ENCODE peak calls at places on chromosomes 2 and 18, in four cellular contexts. One of them, this sample, is unnamed.

GRCh38 chr2:160254363-160254762 is 54.3 kb upstream of the ITGB6 start:
- DNase-seq in esophagus squamous epithelium: no peak
- DNase-seq in body of pancreas: no peak
- DNase-seq in testis: no peak
- DNase-seq in this sample: no peak

GRCh38 chr2:19712850-19713249 is 188.9 kb downstream of the TTC32 start:
- DNase-seq in esophagus squamous epithelium: no peak
- DNase-seq in body of pancreas: no peak
- DNase-seq in testis: no peak
- DNase-seq in this sample: no peak

GRCh38 chr2:133026536-133027177 is 356.7 kb upstream of the LYPD1 start:
- DNase-seq in esophagus squamous epithelium: no peak
- DNase-seq in body of pancreas: no peak
- DNase-seq in testis: no peak
- DNase-seq in this sample: no peak

GRCh38 chr2:224036731-224037376 is 2.2 kb downstream of the SERPINE2 start:
- DNase-seq in esophagus squamous epithelium: no peak
- DNase-seq in body of pancreas: no peak
- DNase-seq in testis: no peak
- DNase-seq in this sample: no peak

GRCh38 chr2:173750831-173751230 is 214.3 kb downstream of the SP3 start:
- DNase-seq in esophagus squamous epithelium: no peak
- DNase-seq in body of pancreas: no peak
- DNase-seq in testis: no peak
- DNase-seq in this sample: no peak

GRCh38 chr2:149038442-149039212 is at the start of gene LYPD6B:
- DNase-seq in esophagus squamous epithelium: no peak
- DNase-seq in body of pancreas: peak
- DNase-seq in testis: peak
- DNase-seq in this sample: no peak

GRCh38 chr18:65547046-65547445 is 203.8 kb upstream of the CDH7 start:
- DNase-seq in esophagus squamous epithelium: no peak
- DNase-seq in body of pancreas: no peak
- DNase-seq in testis: no peak
- DNase-seq in this sample: no peak

GRCh38 chr2:20642026-20642971 is 8.6 kb downstream of the HS1BP3 start:
- DNase-seq in esophagus squamous epithelium: no peak
- DNase-seq in body of pancreas: peak
- DNase-seq in testis: peak
- DNase-seq in this sample: no peak

GRCh38 chr2:105802587-105802986 is 57.9 kb downstream of the NCK2 start:
- DNase-seq in esophagus squamous epithelium: no peak
- DNase-seq in body of pancreas: no peak
- DNase-seq in testis: no peak
- DNase-seq in this sample: no peak

GRCh38 chr2:38095655-38095995 is 19.7 kb upstream of the CYP1B1 start:
- DNase-seq in esophagus squamous epithelium: no peak
- DNase-seq in body of pancreas: no peak
- DNase-seq in testis: no peak
- DNase-seq in this sample: no peak

GRCh38 chr2:31387850-31388249 is 26.7 kb downstream of the XDH start:
- DNase-seq in esophagus squamous epithelium: no peak
- DNase-seq in body of pancreas: no peak
- DNase-seq in testis: no peak
- DNase-seq in this sample: peak

GRCh38 chr2:136215449-136215848 is 97.5 kb upstream of the CXCR4 start:
- DNase-seq in esophagus squamous epithelium: no peak
- DNase-seq in body of pancreas: no peak
- DNase-seq in testis: no peak
- DNase-seq in this sample: no peak

GRCh38 chr2:12711339-12711738 is 5.4 kb upstream of the TRIB2 start:
- DNase-seq in esophagus squamous epithelium: no peak
- DNase-seq in body of pancreas: no peak
- DNase-seq in testis: no peak
- DNase-seq in this sample: no peak

GRCh38 chr18:41371718-41372117 is 583.3 kb upstream of the PIK3C3 start:
- DNase-seq in esophagus squamous epithelium: no peak
- DNase-seq in body of pancreas: no peak
- DNase-seq in testis: no peak
- DNase-seq in this sample: no peak

GRCh38 chr2:96665083-96665569 is 22.6 kb downstream of the FER1L5 start:
- DNase-seq in esophagus squamous epithelium: no peak
- DNase-seq in body of pancreas: peak
- DNase-seq in testis: no peak
- DNase-seq in this sample: no peak

GRCh38 chr2:144628566-144628965 is 108.6 kb upstream of the ZEB2 start:
- DNase-seq in esophagus squamous epithelium: no peak
- DNase-seq in body of pancreas: no peak
- DNase-seq in testis: no peak
- DNase-seq in this sample: no peak

GRCh38 chr2:53475320-53475719 is 292.3 kb upstream of the CHAC2 start:
- DNase-seq in esophagus squamous epithelium: no peak
- DNase-seq in body of pancreas: no peak
- DNase-seq in testis: no peak
- DNase-seq in this sample: no peak

DNA sequence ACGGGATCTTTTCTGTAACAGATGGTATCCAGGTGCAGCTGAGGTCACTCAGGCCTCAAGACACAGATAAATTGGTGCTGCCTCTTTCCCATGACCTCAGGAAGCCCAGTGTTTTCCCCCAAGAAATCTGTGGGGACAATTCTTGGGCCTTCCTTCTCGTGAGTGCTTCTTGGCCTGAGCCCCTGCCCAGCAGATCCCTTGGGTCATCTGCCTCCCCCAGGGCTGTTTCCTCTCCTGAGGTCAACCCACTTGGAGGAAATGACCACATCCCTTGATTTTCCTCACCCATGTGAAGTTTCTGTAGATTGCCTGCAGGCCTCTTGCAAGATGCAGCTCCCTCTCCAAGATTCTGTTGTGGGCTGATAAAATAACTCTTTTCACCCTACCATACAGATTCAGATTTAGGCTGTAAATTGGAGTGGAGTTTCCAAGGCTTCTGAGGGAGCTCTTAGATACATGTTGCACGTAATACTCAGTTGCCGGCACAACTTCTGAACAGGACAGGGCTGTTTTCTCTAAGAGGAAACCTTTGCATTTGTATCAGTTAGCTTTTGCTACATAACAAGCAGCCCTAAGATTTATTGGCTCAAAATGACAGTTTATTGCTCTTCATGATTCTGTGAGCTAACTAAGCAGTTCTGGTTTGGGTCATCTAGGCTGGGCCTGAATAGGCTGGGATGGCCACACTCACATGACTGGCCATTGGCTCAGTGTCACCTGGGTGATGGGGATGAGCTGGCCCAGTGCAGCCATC is 13.1 kb downstream of the ZAP70 start:
- DNase-seq in esophagus squamous epithelium: no peak
- DNase-seq in body of pancreas: no peak
- DNase-seq in testis: no peak
- DNase-seq in this sample: no peak
- H3K4me3 ChIP-seq in esophagus squamous epithelium: no peak
- H3K4me3 ChIP-seq in body of pancreas: no peak
- H3K4me3 ChIP-seq in testis: no peak
- H3K4me3 ChIP-seq in this sample: no peak

DNA sequence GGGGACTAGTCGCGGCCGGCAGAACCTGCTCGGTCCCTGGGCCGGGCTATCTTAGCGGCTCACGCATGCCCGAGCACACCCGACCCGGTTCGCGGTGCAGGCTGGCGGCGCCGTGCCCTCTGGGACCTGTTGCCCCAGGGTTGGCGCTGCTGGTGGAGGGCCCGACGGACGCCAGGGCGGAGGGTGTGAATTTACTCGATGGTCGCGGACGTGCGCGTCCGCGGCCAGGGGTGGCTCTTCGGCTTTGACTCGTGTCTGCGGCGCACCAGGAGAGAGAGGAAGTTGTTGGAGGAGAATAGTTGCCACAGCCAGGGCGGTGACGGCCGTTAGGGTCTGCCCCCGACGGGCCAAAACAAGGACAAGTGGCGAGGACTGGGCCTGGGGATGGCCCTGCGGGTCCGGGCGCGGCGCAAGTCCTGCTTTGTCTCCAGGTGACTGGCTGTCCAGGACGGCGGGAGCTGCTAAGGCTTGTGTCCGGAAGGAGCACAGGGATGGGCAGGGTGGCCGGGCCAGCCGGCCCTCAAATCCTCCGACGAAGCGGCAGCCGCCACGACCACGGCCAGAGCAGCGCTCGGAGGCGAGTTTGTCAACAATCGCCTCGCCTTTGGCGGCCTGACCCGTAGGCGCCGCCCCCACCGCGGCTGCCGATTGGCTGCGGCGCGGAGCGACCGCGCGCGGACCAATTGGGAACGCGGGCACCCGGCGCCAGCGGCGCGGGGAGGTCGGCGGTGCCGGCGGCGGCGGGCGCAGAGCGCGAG is 1.3 kb downstream of the BCL2L11 start:
- DNase-seq in esophagus squamous epithelium: peak
- DNase-seq in body of pancreas: peak
- DNase-seq in testis: peak
- DNase-seq in this sample: no peak
- TF ChIP-seq POLR2A in esophagus squamous epithelium: peak
- TF ChIP-seq POLR2A in body of pancreas: peak
- TF ChIP-seq POLR2A in testis: no peak
- TF ChIP-seq POLR2A in this sample: no peak

GRCh38 chr2:44430340-44430739 is 68.6 kb downstream of the CAMKMT start:
- DNase-seq in esophagus squamous epithelium: no peak
- DNase-seq in body of pancreas: no peak
- DNase-seq in testis: no peak
- DNase-seq in this sample: no peak
- H3K4me3 ChIP-seq in esophagus squamous epithelium: no peak
- H3K4me3 ChIP-seq in body of pancreas: no peak
- H3K4me3 ChIP-seq in testis: no peak
- H3K4me3 ChIP-seq in this sample: no peak

DNA sequence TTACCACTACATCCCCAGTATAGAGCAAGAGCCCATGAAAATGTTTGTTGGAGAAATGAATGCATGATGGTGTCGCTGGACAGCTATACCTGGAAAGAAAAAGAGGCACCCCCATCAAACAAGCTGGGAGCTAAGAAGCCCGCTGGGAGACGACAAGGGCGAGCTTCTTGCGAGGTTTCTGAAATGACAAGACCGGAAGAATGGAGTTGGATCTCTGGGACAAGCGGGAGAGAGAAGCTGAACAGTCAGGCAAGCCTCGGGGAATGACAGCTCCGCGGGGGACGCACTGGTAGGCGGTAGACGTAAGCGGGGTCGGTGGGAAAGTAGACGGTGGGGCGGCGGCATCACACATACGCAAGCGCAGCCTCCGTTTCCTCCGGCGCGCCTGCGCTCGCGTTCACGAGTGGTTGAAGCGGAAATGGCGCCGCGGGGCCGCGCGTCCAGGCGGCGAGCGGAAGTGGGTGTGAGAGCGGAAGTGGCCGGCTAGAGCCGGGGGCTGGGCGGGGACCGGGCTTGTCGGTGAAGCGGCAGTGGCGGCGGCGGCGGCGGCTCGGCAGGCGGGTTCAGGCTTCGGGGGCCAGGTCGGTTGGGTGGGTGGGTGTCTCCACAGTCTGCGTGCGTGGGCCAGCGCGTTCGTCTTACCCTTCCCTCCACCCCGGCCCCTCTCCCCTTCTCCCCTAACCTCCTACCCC is at the start of gene ARPC2:
- DNase-seq in esophagus squamous epithelium: peak
- DNase-seq in body of pancreas: peak
- DNase-seq in testis: peak
- DNase-seq in this sample: no peak
- TF ChIP-seq POLR2A in esophagus squamous epithelium: peak
- TF ChIP-seq POLR2A in body of pancreas: peak
- TF ChIP-seq POLR2A in testis: peak
- TF ChIP-seq POLR2A in this sample: peak

DNA sequence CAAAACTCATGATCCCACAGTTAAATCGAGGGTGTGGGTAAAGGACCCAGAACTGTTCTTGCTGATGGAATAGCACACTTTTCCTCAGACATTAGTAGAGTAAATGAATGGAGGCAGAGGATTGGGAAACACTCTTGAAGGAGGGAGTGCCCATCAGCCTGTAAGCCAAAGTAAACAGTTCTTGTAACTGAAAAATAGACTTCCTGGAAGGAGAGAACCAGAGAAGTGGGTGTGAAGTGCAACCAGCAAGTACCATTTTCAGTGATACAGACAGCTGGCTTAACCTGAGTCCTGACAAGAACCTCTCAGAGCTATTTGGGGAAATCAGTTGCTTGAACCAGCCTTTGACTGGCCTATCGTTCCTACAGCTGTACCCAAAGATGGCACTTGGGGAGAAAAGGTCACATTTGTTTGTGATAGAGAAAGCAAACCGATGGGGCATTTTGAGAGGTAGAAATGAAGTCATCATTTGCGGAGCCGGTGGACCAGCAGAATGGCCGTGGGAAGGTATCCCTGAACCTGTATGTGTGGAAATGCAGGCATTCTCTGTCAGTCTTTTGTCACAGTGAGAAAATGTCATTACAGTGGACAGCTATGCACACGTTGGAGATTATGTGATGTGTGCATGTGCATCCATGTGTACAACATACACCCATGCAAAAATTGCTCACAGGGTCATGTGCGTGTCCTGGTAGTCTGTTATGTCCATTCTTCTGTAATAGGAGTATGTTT is 17.7 kb downstream of the CRIM1 start:
- DNase-seq in esophagus squamous epithelium: no peak
- DNase-seq in body of pancreas: no peak
- DNase-seq in testis: no peak
- DNase-seq in this sample: no peak
- H3K4me3 ChIP-seq in esophagus squamous epithelium: no peak
- H3K4me3 ChIP-seq in body of pancreas: no peak
- H3K4me3 ChIP-seq in testis: no peak
- H3K4me3 ChIP-seq in this sample: no peak

GRCh38 chr18:12990977-12991838 is at the start of gene CEP192:
- DNase-seq in esophagus squamous epithelium: peak
- DNase-seq in body of pancreas: peak
- DNase-seq in testis: peak
- DNase-seq in this sample: peak
- TF ChIP-seq POLR2A in esophagus squamous epithelium: peak
- TF ChIP-seq POLR2A in body of pancreas: peak
- TF ChIP-seq POLR2A in testis: peak
- TF ChIP-seq POLR2A in this sample: no peak

DNA sequence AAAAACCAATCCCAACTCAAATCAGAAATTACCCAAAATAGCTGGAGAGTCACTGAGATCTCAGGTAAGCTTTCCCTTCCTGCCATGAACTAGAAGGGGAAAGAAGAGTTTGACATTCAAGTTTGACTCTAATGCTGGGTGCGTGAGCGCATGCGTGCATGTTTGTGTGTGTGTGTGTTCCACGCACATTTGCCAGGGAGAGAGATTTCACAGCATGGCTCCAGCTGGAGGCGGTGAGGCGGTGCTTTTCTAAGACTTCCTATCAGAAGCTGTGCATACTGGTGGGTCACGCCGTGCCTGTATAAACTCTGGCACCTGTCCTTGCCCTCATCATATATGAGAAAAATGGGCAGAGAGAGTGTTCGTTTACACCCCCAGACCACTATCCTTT is 116.2 kb downstream of the MSH2 start:
- DNase-seq in esophagus squamous epithelium: no peak
- DNase-seq in body of pancreas: no peak
- DNase-seq in testis: no peak
- DNase-seq in this sample: no peak
- H3K4me3 ChIP-seq in esophagus squamous epithelium: no peak
- H3K4me3 ChIP-seq in body of pancreas: no peak
- H3K4me3 ChIP-seq in testis: no peak
- H3K4me3 ChIP-seq in this sample: no peak

This sample was measured in vagina.